ENCODE peak calls at places on chromosomes 7 and 10, in seven cellular contexts. N is MM.1S, P is neural progenitor cell, H is HepG2, E is A549, S is K562, X is fibroblast of lung. A is an unnamed sample.
A peak's percentile ranks its signal among the peaks of the same experiment; 100 is the strongest.

GRCh38 chr7:96211954-96212353 is 109.9 kb downstream of the SLC25A13 start:
- DNase-seq in X (no peak), S (no peak), E (no peak), H (no peak), P (no peak), N (no peak), A (no peak)

GRCh38 chr10:9294865-9295264 is 1240.4 kb downstream of the GATA3 start:
- DNase-seq in H (no peak), N (peak; percentile 41), S (no peak), P (no peak), X (no peak), E (no peak), A (no peak)

GRCh38 chr7:33981686-33982424 is 76.5 kb downstream of the BMPER start:
- DNase-seq in P (no peak), S (no peak), H (no peak), X (peak; percentile 36), N (no peak), E (no peak), A (no peak)

GRCh38 chr10:54133201-54133600 is 667.8 kb downstream of the PCDH15 start:
- DNase-seq in X (peak; percentile 24), S (no peak), N (peak; percentile 35), E (no peak), P (peak; percentile 7), H (no peak), A (peak; percentile 36)

GRCh38 chr7:20350518-20350951 is 19.8 kb downstream of the ITGB8 start:
- DNase-seq in X (no peak), H (no peak), S (no peak), E (no peak), N (no peak), P (peak; percentile 45), A (peak; percentile 13)

GRCh38 chr10:8137726-8138125 is 83.2 kb downstream of the GATA3 start:
- DNase-seq in N (no peak), H (no peak), E (no peak), S (no peak), X (no peak), P (no peak), A (no peak)

GRCh38 chr10:119268871-119269506 is 61.6 kb downstream of the GRK5 start:
- DNase-seq in E (no peak), P (no peak), H (no peak), X (no peak), S (no peak), N (peak; percentile 31), A (no peak)

GRCh38 chr10:102421645-102422585 is 1.3 kb downstream of the FBXL15 start:
- DNase-seq in S (peak; percentile 62), E (no peak), H (peak; percentile 28), P (peak; percentile 52), X (no peak), N (peak; percentile 66), A (peak; percentile 62)

GRCh38 chr10:58013406-58013805 is 254.3 kb downstream of the IPMK start:
- DNase-seq in P (no peak), S (no peak), X (no peak), N (no peak), E (no peak), H (no peak), A (no peak)

GRCh38 chr7:12431886-12432285 is 28.2 kb upstream of the VWDE start:
- DNase-seq in E (no peak), X (no peak), H (peak; percentile 3), P (peak; percentile 45), N (no peak), S (no peak), A (peak; percentile 22)

GRCh38 chr7:87625101-87625500 is 3.1 kb upstream of the RUNDC3B start:
- DNase-seq in S (no peak), X (no peak), H (no peak), P (no peak), E (no peak), N (no peak), A (no peak)

GRCh38 chr7:152136623-152137022 is 111.1 kb downstream of the GALNT11 start:
- DNase-seq in H (no peak), P (peak; percentile 15), S (no peak), N (no peak), E (no peak), X (peak; percentile 7), A (no peak)

GRCh38 chr7:47008461-47008860 is 573.5 kb downstream of the TNS3 start:
- DNase-seq in P (no peak), N (no peak), E (no peak), S (no peak), X (no peak), H (no peak), A (no peak)

GRCh38 chr7:32093415-32094408 is 23.5 kb upstream of the PDE1C start:
- DNase-seq in N (no peak), S (no peak), X (peak; percentile 93), P (no peak), E (no peak), H (no peak), A (no peak)

GRCh38 chr10:86979977-86980448 is 11.7 kb downstream of the ADIRF start:
- DNase-seq in X (peak; percentile 82), P (no peak), S (no peak), N (no peak), H (no peak), E (no peak), A (no peak)

GRCh38 chr7:21902240-21902639 is 43.5 kb downstream of the CDCA7L start:
- DNase-seq in E (no peak), P (no peak), N (no peak), S (no peak), X (peak; percentile 64), H (no peak), A (no peak)

GRCh38 chr10:99548041-99548530 is 15.3 kb downstream of the NKX2-3 start:
- DNase-seq in H (peak; percentile 32), P (peak; percentile 36), E (peak; percentile 75), X (no peak), N (peak; percentile 32), S (no peak), A (peak; percentile 71)

GRCh38 chr10:33661580-33662269 is 327.3 kb upstream of the NRP1 start:
- DNase-seq in N (no peak), H (peak; percentile 41), P (no peak), S (no peak), X (no peak), E (peak; percentile 42), A (no peak)

GRCh38 chr10:25758041-25758457 is 176.0 kb upstream of the MYO3A start:
- DNase-seq in N (peak; percentile 50), E (peak; percentile 10), X (no peak), P (peak; percentile 59), H (peak; percentile 10), S (peak; percentile 52), A (peak; percentile 75)

GRCh38 chr7:70659263-70659662 is 472.7 kb upstream of the GALNT17 start:
- DNase-seq in H (no peak), P (no peak), E (no peak), X (no peak), N (no peak), S (no peak), A (no peak)

GRCh38 chr10:16799621-16800020 is 17.6 kb downstream of the RSU1 start:
- DNase-seq in N (no peak), S (no peak), E (no peak), H (no peak), X (no peak), P (no peak), A (peak; percentile 41)

GRCh38 chr7:84274029-84274638 is 79.5 kb upstream of the SEMA3A start:
- DNase-seq in N (peak; percentile 56), P (peak; percentile 81), X (peak; percentile 33), E (no peak), H (no peak), S (no peak), A (peak; percentile 60)

GRCh38 chr10:121303273-121303890 is 294.9 kb downstream of the FGFR2 start:
- DNase-seq in S (no peak), P (no peak), N (no peak), E (no peak), H (no peak), X (no peak), A (no peak)

GRCh38 chr7:17039372-17039771 is 157.6 kb upstream of the AGR3 start:
- DNase-seq in E (no peak), H (no peak), P (no peak), X (no peak), S (no peak), N (no peak), A (no peak)

GRCh38 chr7:43938892-43939482 is 12.8 kb downstream of the UBE2D4 start:
- DNase-seq in E (no peak), S (no peak), P (no peak), H (no peak), X (no peak), N (no peak), A (no peak)

GRCh38 chr10:61481597-61481996 is 28.4 kb upstream of the TMEM26 start:
- DNase-seq in X (no peak), E (no peak), H (no peak), P (no peak), N (no peak), S (no peak), A (peak; percentile 34)

GRCh38 chr10:61476529-61476928 is 23.3 kb upstream of the TMEM26 start:
- DNase-seq in E (no peak), N (no peak), S (no peak), H (no peak), P (no peak), X (no peak), A (no peak)

GRCh38 chr10:61480226-61480625 is 27.0 kb upstream of the TMEM26 start:
- DNase-seq in S (no peak), H (no peak), P (no peak), E (no peak), X (no peak), N (no peak), A (no peak)

GRCh38 chr10:61477469-61477868 is 24.3 kb upstream of the TMEM26 start:
- DNase-seq in S (no peak), X (no peak), E (no peak), H (no peak), P (no peak), N (no peak), A (no peak)

GRCh38 chr10:61478621-61479312 is 25.6 kb upstream of the TMEM26 start:
- DNase-seq in X (no peak), H (no peak), E (no peak), S (no peak), N (no peak), P (no peak), A (peak; percentile 11)
- TF ChIP-seq CTCF in X (no peak), H (no peak), E (no peak), S (no peak), N (no peak), P (no peak), A (no peak)

DNA sequence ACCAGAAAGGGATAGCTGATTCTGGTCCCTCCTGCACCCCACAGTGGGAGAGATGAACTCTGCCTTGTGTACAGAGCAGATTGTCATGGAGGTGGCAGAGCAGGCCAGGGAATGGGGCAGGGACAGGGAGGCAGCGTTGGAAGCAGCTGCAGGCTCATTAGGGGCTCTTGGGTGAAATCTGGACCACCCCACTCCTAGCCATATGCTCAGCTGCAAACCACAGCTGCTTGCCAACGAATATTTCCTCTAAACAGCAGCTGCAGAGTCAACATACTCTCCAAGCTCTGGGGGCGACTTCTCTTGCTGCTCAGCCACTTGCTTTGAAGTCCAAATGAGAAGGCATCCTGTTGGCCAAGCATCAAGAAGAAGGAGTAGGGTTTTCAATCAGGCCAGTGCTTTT is 302.3 kb upstream of the AUTS2 start:
- DNase-seq in E (no peak), N (no peak), S (no peak), X (no peak), P (no peak), H (no peak), A (no peak)
- H3K4me2 ChIP-seq in E (no peak overlapping the region), N (no peak overlapping the region), S (no peak overlapping the region), X (no peak overlapping the region), P (no peak overlapping the region), H (no peak overlapping the region), A (no peak overlapping the region)

GRCh38 chr7:130223646-130224045 is 16.0 kb downstream of the SSMEM1 start:
- DNase-seq in X (no peak), H (no peak), E (no peak), S (no peak), P (no peak), N (peak; percentile 47), A (no peak)
- H3K4me3 ChIP-seq in X (no peak overlapping the region), H (no peak overlapping the region), E (no peak overlapping the region), S (no peak overlapping the region), P (no peak overlapping the region), N (no peak overlapping the region), A (no peak overlapping the region)

GRCh38 chr10:59905066-59905734 is 1.2 kb downstream of the CCDC6 start:
- DNase-seq in P (peak; percentile 68), S (no peak), N (no peak), H (no peak), E (no peak), X (no peak), A (peak; percentile 80)
- TF ChIP-seq CTCF in P (no peak), S (no peak), N (no peak), H (no peak), E (no peak), X (no peak), A (no peak)